ENCODE peak calls at places on chromosomes 3 and 15, in eight cellular contexts. O is endodermal cell, C is H1, Q is tibial nerve, E is aorta, A is heart left ventricle, S is left lung, J is adrenal gland. Z is an unnamed sample.

GRCh38 chr3:174397848-174398247 is 461.3 kb upstream of the NAALADL2 start:
- DNase-seq in O (no peak), C (no peak), Q (no peak), E (no peak), A (no peak), S (no peak), J (no peak), Z (no peak)

GRCh38 chr3:186759231-186759930 is 24.0 kb upstream of the EIF4A2 start:
- DNase-seq in O (peak; percentile 75), C (no peak), Q (no peak), E (no peak), A (no peak), S (no peak), J (no peak), Z (no peak)

GRCh38 chr3:2156244-2156847 is 57.7 kb downstream of the CNTN4 start:
- DNase-seq in O (peak; percentile 87), C (no peak), Q (no peak), E (no peak), A (no peak), S (no peak), J (peak; percentile 8), Z (no peak)

GRCh38 chr3:98920166-98920565 is 18.7 kb upstream of the DCBLD2 start:
- DNase-seq in O (no peak), C (no peak), Q (no peak), E (no peak), A (no peak), S (no peak), J (no peak), Z (no peak)

GRCh38 chr3:126342211-126342610 is 15.0 kb downstream of the KLF15 start:
- DNase-seq in O (peak; percentile 48), C (no peak), Q (no peak), E (no peak), A (no peak), S (peak; percentile 17), J (no peak), Z (no peak)

GRCh38 chr3:71168961-71169411 is 414.5 kb downstream of the FOXP1 start:
- DNase-seq in O (no peak), C (no peak), Q (no peak), E (no peak), A (no peak), S (no peak), J (no peak), Z (no peak)

GRCh38 chr3:194274424-194275085 is 76.6 kb downstream of the CPN2 start:
- DNase-seq in O (peak; percentile 60), C (no peak), Q (no peak), E (peak; percentile 52), A (peak; percentile 15), S (no peak), J (peak; percentile 70), Z (no peak)

GRCh38 chr3:134976948-134977347 is 181.9 kb downstream of the EPHB1 start:
- DNase-seq in O (no peak), C (no peak), Q (no peak), E (no peak), A (no peak), S (no peak), J (no peak), Z (no peak)

GRCh38 chr3:126337980-126338651 is 19.1 kb downstream of the KLF15 start:
- DNase-seq in O (peak; percentile 31), C (no peak), Q (no peak), E (peak; percentile 28), A (no peak), S (peak; percentile 21), J (no peak), Z (no peak)

GRCh38 chr3:157542711-157543485 is 39.7 kb upstream of the VEPH1 start:
- DNase-seq in O (peak; percentile 89), C (peak; percentile 25), Q (peak; percentile 66), E (peak; percentile 83), A (peak; percentile 84), S (peak; percentile 84), J (peak; percentile 82), Z (no peak)

GRCh38 chr3:188084751-188085595 is 69.0 kb upstream of the LPP start:
- DNase-seq in O (peak; percentile 74), C (no peak), Q (no peak), E (no peak), A (no peak), S (no peak), J (no peak), Z (no peak)

GRCh38 chr3:140187648-140188221 is 252.8 kb downstream of the CLSTN2 start:
- DNase-seq in O (no peak), C (no peak), Q (no peak), E (no peak), A (no peak), S (no peak), J (no peak), Z (no peak)

GRCh38 chr3:121998030-121998580 is 23.9 kb downstream of the ILDR1 start:
- DNase-seq in O (no peak), C (no peak), Q (no peak), E (no peak), A (no peak), S (peak; percentile 42), J (peak; percentile 45), Z (no peak)

DNA sequence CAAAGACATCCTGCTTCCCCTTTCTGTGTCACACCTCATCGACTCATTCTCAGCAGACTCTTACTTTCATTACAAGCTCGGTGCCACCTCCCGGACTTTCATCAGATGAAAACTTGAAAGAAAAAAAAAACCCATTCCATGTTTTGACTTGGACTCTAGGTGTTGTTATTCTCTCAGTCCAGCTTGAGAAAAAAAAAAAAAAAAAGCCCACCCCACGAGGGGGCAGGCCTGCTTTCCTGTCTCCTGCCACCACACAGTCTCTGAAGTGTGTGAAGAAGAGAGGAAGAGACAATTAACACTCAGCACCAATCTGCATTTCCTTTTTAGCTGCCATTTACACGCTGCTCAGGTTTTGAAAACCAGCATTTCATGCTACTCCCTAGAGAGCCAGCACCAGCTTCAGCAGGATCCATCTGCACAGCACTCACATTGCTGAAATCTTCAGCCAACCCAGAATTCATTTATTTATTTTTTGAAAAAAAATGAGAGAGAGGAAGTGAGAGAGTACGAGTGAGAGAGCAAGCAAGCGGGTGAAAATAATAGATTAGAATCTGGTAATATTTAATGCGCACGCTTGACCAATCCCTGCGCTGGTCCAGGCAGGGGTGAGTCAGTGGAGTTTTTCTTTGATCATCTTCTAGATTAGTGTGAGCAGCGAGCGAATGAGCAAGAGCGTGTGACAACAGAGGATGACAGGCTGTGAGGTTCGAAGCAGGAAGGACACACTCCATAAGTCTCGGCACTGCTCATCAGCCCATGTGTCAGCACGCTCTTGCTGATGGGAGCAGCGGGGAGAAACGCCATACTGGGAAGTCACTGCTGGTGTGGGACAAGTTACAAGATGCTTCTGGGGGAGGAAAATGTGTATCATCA is 23.5 kb downstream of the ZNF80 start:
- DNase-seq in O (peak; percentile 78), C (peak; percentile 9), Q (no peak), E (no peak), A (peak; percentile 27), S (no peak), J (peak; percentile 47), Z (no peak)
- H3K27ac ChIP-seq in O (no peak overlapping the region), C (no peak overlapping the region), Q (no peak overlapping the region), E (no peak overlapping the region), A (no peak overlapping the region), S (peak overlapping the region; percentile 49), J (no peak overlapping the region), Z (no peak overlapping the region)

GRCh38 chr15:78709263-78709882 is 68.4 kb upstream of the CHRNB4 start:
- DNase-seq in O (peak; percentile 95), C (no peak), Q (peak; percentile 16), E (peak; percentile 90), A (peak; percentile 76), S (peak; percentile 71), J (peak; percentile 74), Z (peak; percentile 73)
- H3K4me3 ChIP-seq in O (no peak overlapping the region), C (no peak overlapping the region), Q (no peak overlapping the region), E (no peak overlapping the region), A (no peak overlapping the region), S (no peak overlapping the region), J (no peak overlapping the region), Z (no peak overlapping the region)

DNA sequence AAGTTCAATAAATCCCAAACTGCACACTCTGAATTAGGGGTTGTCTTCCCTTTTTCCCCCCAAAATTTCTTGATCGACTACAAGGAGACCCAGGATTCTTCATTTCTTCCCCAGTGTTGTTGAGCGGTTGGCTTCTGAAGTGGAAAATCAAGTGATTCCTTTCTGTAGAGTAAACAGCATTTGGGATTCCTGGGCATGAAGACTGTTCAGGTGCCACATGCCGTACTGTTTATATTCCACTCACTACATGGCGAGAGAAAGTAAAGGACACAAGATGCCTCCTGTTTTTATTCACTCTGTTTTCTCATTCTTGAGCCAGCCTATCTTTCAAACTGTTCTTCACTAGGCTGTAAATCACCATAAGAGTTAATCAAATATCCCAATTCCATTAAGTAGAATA is 12.6 kb downstream of the FSTL1 start:
- DNase-seq in O (no peak), C (no peak), Q (no peak), E (no peak), A (no peak), S (no peak), J (no peak), Z (no peak)
- H3K36me3 ChIP-seq in O (peaks cover 43% of the 10 kb centered on the region), C (peaks cover 16% of the 10 kb centered on the region), Q (no peaks in the 10 kb centered on the region), E (no peaks in the 10 kb centered on the region), A (peaks cover 10% of the 10 kb centered on the region), S (no peaks in the 10 kb centered on the region), J (peaks cover 27% of the 10 kb centered on the region), Z (no peaks in the 10 kb centered on the region)

DNA sequence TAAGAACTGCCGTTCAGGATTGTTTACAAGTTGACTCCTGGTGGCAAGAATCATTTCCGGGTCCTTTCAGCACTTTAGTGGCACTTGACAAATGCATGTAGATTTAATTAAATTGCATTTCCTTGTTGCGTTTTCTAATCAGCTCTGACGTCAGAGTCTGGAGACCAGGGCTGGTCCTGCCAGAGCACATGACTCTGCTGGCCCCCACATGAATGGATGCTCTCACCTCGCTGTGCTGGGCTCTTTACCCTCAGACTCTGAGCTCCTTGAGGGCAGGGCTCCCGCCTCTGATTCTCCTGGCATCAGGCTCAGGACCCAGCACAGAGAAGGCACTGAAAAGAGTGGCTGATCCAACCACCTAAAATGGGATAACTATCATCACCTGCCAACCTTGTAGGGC is 69.4 kb downstream of the FEM1B start:
- DNase-seq in O (no peak), C (no peak), Q (no peak), E (no peak), A (no peak), S (no peak), J (no peak), Z (no peak)
- H3K27ac ChIP-seq in O (no peak overlapping the region), C (no peak overlapping the region), Q (no peak overlapping the region), E (no peak overlapping the region), A (no peak overlapping the region), S (no peak overlapping the region), J (peak overlapping the region; percentile 26), Z (peak overlapping the region; percentile 83)

GRCh38 chr3:18447720-18448119 is 22.6 kb upstream of the SATB1 start:
- DNase-seq in O (no peak), C (no peak), Q (no peak), E (no peak), A (no peak), S (no peak), J (no peak), Z (no peak)

GRCh38 chr3:18446067-18446793 is 21.1 kb upstream of the SATB1 start:
- DNase-seq in O (no peak), C (no peak), Q (no peak), E (no peak), A (no peak), S (no peak), J (no peak), Z (no peak)

GRCh38 chr3:18443670-18444596 is 18.8 kb upstream of the SATB1 start:
- DNase-seq in O (peak; percentile 85), C (no peak), Q (no peak), E (peak; percentile 81), A (peak; percentile 27), S (peak; percentile 35), J (no peak), Z (peak; percentile 20)

GRCh38 chr3:18444597-18445420 is 19.7 kb upstream of the SATB1 start:
- DNase-seq in O (peak; percentile 87), C (no peak), Q (peak; percentile 27), E (peak; percentile 91), A (peak; percentile 75), S (peak; percentile 67), J (peak; percentile 68), Z (peak; percentile 36)

GRCh38 chr3:18445421-18446066 is 20.4 kb upstream of the SATB1 start:
- DNase-seq in O (peak; percentile 57), C (no peak), Q (no peak), E (no peak), A (no peak), S (peak; percentile 33), J (no peak), Z (peak; percentile 17)
- H3K4me3 ChIP-seq in O (peak overlapping the region; percentile 84), C (peak overlapping the region; percentile 65), Q (peak overlapping the region; percentile 51), E (peak overlapping the region; percentile 94), A (peak overlapping the region; percentile 67), S (peak overlapping the region; percentile 60), J (no peak overlapping the region), Z (peak overlapping the region; percentile 53)